ENCODE peak calls at places on chromosomes 11 and 22, in five cellular contexts. E is chondrocyte, X is cardiac muscle cell, I is MCF 10A, T is body of pancreas. W is an unnamed sample.

GRCh38 chr11:78560826-78561484 is 13.7 kb downstream of the NARS2 start:
- DNase-seq in T (no peak), E (no peak), X (no peak), I (no peak), W (no peak)

GRCh38 chr11:66327171-66328035 is 8.8 kb downstream of the RIN1 start:
- DNase-seq in E (no peak), T (no peak), I (peak; percentile 36), X (no peak), W (no peak)

GRCh38 chr11:13667245-13667644 is 1.2 kb upstream of the FAR1 start:
- DNase-seq in X (no peak), I (no peak), T (no peak), E (no peak), W (no peak)

GRCh38 chr22:37710675-37711074 is 13.8 kb downstream of the TRIOBP start:
- DNase-seq in E (no peak), I (no peak), X (no peak), T (no peak), W (no peak)

GRCh38 chr22:46491936-46492335 is 45.5 kb downstream of the CELSR1 start:
- DNase-seq in T (no peak), X (no peak), E (no peak), I (no peak), W (no peak)

GRCh38 chr11:35064114-35064800 is 74.7 kb upstream of the CD44 start:
- DNase-seq in I (no peak), T (no peak), E (no peak), X (no peak), W (no peak)

GRCh38 chr11:95931916-95932315 is 8.0 kb upstream of the MTMR2 start:
- DNase-seq in T (no peak), E (no peak), I (no peak), X (no peak), W (no peak)

GRCh38 chr11:69000831-69001245 is 12.2 kb downstream of the MRGPRF start:
- DNase-seq in I (peak; percentile 67), X (no peak), T (peak; percentile 44), E (no peak), W (no peak)

GRCh38 chr22:17562906-17563870 is at the start of gene SLC25A18:
- DNase-seq in T (peak; percentile 46), X (peak; percentile 39), I (no peak), E (no peak), W (no peak)

GRCh38 chr11:2259466-2259830 is 10.9 kb downstream of the ASCL2 start:
- DNase-seq in I (no peak), E (peak; percentile 90), T (peak; percentile 7), X (no peak), W (no peak)

GRCh38 chr11:129574431-129574830 is 198.8 kb downstream of the BARX2 start:
- DNase-seq in E (no peak), I (no peak), T (no peak), X (no peak), W (no peak)

GRCh38 chr22:31577711-31578110 is 81.4 kb downstream of the SFI1 start:
- DNase-seq in X (no peak), T (no peak), I (no peak), E (no peak), W (no peak)

GRCh38 chr11:68044145-68044813 is 5.5 kb downstream of the TCIRG1 start:
- DNase-seq in I (no peak), T (peak; percentile 71), X (no peak), E (peak; percentile 83), W (no peak)

GRCh38 chr11:102317099-102317767 is at the start of gene BIRC3:
- DNase-seq in X (peak; percentile 71), T (peak; percentile 84), I (peak; percentile 96), E (no peak), W (peak; percentile 31)
- TF ChIP-seq CTCF in X (peak; percentile 27), T (no peak), I (no peak), E (peak; percentile 65), W (peak; percentile 46)

GRCh38 chr11:92225563-92226308 is 1.1 kb downstream of the FAT3 start:
- DNase-seq in T (no peak), X (peak; percentile 50), E (peak; percentile 91), I (no peak), W (peak; percentile 44)
- TF ChIP-seq CTCF in T (no peak), X (no peak), E (peak; percentile 71), I (no peak), W (no peak)

DNA sequence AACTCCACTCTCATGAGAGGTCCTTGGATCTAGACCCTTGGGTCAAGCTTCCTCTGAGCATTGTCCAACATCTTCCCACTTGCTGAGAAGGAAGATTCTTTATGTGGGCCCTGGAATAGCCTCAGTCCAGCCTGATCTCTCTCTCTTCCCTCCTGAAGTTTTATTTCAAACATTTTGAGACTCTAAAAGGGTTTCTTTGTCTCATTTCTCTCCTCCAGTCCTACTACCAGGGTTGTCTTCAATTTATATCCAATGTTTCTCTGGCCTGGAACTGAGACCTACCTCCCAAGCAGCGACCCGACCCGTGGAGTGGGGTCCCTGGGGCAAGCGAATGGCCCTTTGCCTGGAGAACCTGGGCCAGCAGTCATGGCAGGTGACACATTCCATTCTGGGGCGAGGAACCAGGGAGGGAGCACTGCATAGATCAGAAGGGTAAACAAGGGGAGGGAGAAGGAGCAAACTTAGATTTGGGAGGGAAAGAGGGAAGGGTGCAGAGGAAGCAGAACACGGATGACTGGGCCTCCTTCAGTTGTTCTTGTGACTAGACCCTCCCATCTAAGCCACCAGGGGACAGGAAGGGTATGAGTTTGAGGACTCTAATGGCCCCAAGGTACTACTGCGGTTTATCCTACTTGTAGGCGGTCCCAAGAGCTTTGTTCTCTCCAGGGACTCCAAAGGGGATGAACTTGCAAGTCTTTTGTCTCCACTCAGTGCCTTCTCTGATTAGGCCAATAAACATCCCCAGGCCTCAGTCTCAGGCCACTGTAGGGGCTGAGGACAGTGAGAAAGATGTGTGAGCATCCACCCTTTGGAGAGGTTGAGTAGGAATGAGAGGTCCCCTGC is 14.2 kb upstream of the PRAME start:
- DNase-seq in T (no peak), X (no peak), I (no peak), E (no peak), W (no peak)
- TF ChIP-seq CTCF in T (no peak), X (no peak), I (no peak), E (no peak), W (no peak)

GRCh38 chr11:70268526-70268925 is 2.0 kb upstream of the PPFIA1 start:
- DNase-seq in X (no peak), E (peak; percentile 24), I (no peak), T (no peak), W (no peak)

GRCh38 chr11:70270104-70270876 is at the start of gene PPFIA1:
- DNase-seq in I (peak; percentile 95), E (peak; percentile 97), X (peak; percentile 97), T (peak; percentile 97), W (peak; percentile 87)

GRCh38 chr11:70272009-70272408 is 1.5 kb downstream of the PPFIA1 start:
- DNase-seq in T (no peak), E (peak; percentile 30), X (no peak), I (no peak), W (no peak)

GRCh38 chr11:70271635-70271953 is 1.1 kb downstream of the PPFIA1 start:
- DNase-seq in E (no peak), I (no peak), T (no peak), X (no peak), W (no peak)

DNA sequence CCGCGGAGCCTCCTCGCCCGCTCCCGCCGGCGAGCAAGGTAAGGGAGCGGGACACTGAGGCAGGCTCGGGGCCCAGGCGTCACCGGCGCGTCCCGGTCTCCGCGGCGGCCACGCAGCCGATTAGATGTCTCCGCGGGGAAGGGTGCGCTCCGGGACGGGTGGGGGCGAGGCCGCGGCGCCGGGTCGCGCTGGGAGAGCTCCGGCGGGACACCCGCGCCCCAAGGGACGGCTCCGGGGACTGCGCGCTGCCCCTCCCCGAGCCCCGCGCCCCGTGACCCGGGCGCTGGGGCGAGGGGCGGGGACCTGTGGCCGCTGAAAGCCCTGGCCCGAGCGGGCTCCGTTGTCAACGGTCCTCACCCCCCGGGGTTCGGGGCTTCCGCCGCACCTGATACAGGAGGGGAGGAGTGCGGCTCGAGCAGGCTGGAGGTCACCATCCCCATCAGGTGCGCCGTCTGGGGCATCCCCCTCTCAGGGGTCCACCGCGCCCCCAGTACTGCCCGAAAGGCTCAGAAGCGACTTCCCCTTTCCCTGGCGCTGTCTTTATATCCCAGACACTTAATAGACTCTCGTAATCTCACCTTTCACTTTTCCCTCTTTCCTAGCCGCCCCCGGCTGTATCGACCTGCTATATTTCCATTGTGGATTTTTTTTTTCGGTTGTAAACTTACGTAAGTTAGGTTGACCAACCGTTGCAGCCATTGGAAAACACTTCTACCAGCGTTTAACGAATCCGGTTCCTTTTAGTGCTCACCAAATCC is 566 bp downstream of the PPFIA1 start:
- DNase-seq in E (peak; percentile 90), X (peak; percentile 73), I (peak; percentile 44), T (peak; percentile 51), W (peak; percentile 31)
- TF ChIP-seq CTCF in E (peak; percentile 21), X (no peak), I (no peak), T (no peak), W (peak; percentile 20)

DNA sequence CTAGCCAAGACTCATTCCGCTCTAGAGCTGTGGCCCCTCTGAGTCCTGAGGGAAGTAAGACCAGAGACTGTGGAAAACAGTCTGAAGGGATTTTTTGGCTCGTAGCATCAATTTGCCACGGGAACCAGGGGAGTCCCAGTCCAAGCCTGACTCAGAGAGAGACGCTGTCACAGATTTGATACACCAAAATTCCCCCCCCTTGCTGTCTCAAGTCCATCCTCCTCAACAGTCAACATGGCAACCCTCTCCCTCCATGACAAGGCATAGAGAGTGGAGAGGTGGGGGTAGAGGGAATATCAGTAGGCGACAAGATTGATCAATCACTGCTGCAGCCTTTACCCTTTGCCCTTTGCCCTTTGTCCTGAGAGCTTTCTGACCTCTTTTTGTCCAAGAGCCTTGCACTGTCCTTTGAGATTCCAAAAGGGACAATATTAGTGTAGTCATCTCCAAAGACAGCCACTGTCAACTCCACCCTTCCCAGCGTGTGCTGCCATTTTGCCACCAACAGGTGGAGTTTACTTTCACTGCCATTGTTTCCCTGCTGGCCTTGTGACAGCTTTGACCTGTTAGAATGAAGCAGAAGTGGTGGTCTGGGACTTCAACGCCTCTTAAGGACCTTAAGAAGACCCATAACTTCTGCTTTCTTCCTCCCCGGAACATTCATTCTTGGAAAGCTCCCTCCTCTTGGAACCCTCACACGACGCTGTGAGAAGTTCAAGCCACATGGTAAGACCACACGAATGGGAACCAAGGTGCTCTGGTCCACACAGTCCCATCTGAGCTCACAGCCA is 7.3 kb downstream of the SLC15A3 start:
- DNase-seq in E (no peak), T (no peak), X (no peak), I (no peak), W (no peak)
- TF ChIP-seq CTCF in E (peak; percentile 54), T (no peak), X (peak; percentile 21), I (no peak), W (peak; percentile 44)

DNA sequence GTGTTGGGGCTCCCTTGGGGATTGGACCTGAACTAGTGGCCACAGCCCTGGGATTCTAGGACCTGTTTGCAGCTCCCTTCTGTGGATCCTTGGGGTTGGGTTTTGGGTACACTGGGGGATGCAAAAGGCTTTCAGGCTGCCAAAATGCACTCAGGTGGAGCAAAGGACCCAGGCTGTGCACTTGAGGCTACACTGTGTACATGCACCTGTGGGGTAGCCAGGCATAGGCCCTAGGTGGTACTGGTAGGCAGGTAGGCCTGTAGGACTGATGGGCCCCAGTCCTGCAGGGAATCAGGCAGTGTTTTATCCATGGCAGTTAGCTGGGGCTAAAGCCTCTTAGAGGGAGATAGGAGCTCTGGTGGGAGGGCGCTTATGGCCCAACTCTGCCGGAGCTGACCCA is 542.3 kb downstream of the LUZP2 start:
- DNase-seq in I (no peak), X (no peak), T (no peak), E (no peak), W (no peak)
- TF ChIP-seq CTCF in I (no peak), X (no peak), T (no peak), E (no peak), W (no peak)

DNA sequence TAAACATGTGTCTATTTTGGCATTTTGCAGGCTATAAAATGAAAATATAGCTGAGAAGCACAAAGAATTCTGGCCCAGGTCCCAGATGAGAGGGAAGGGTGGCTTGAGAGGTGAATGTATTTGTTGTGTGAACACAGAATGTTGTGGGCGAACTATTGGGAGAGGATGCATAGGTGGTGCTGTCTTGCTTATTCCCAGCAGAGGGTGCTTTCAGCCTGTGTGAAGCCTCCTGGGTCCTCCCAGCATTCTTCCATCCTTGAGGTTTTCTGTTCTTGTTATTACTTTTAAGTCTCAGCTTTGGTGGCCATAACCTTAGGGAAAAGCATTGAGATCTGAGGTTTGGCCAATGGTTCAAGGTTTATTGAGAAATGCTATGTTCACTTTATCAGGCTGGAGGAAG is 108.7 kb upstream of the SNX19 start:
- DNase-seq in T (no peak), X (peak; percentile 36), I (peak; percentile 65), E (no peak), W (no peak)
- TF ChIP-seq CTCF in T (no peak), X (peak; percentile 69), I (peak; percentile 41), E (peak; percentile 78), W (peak; percentile 70)